ENCODE peak calls at places on chromosomes 11 and 22, in four cellular contexts. K, D, G and S are unnamed samples.

GRCh38 chr11:8365542-8365941 is 101.9 kb upstream of the LMO1 start:
- DNase-seq in K (peak), D (peak), G (no peak), S (no peak)

GRCh38 chr11:88101881-88102594 is 73.2 kb downstream of the RAB38 start:
- DNase-seq in K (no peak), G (no peak), D (no peak), S (no peak)

GRCh38 chr22:19488884-19489843 is 9.4 kb downstream of the CDC45 start:
- DNase-seq in G (no peak), D (no peak), K (peak), S (no peak)

GRCh38 chr11:107587306-107587979 is 3.5 kb upstream of the ELMOD1 start:
- DNase-seq in K (no peak), G (no peak), D (no peak), S (no peak)

GRCh38 chr22:50434849-50435700 is 39.8 kb downstream of the SBF1 start:
- DNase-seq in K (no peak), D (no peak), G (no peak), S (no peak)

GRCh38 chr22:32862083-32862482 is 60.6 kb downstream of the TIMP3 start:
- DNase-seq in G (no peak), D (no peak), K (no peak), S (no peak)

GRCh38 chr11:10743354-10744035 is 7.6 kb upstream of the CTR9 start:
- DNase-seq in K (no peak), G (no peak), D (no peak), S (no peak)

GRCh38 chr11:975824-976223 is 50.2 kb downstream of the AP2A2 start:
- DNase-seq in G (peak), K (peak), D (peak), S (peak)

GRCh38 chr11:61065955-61066638 is 36.2 kb upstream of the CD5 start:
- DNase-seq in G (no peak), K (no peak), D (no peak), S (no peak)

GRCh38 chr11:203056-203944 is 3.9 kb downstream of the BET1L start:
- DNase-seq in K (no peak), D (no peak), G (no peak), S (no peak)

GRCh38 chr11:71379722-71380121 is 68.5 kb downstream of the DHCR7 start:
- DNase-seq in D (no peak), K (no peak), G (no peak), S (no peak)

GRCh38 chr22:36540867-36541642 is 12.1 kb upstream of the EIF3D start:
- DNase-seq in D (no peak), G (no peak), K (no peak), S (no peak)

GRCh38 chr11:8233691-8234424 is 29.8 kb downstream of the LMO1 start:
- DNase-seq in G (no peak), D (no peak), K (no peak), S (no peak)

GRCh38 chr11:33734441-33735165 is 1.6 kb downstream of the CD59 start:
- DNase-seq in D (no peak), G (no peak), K (no peak), S (no peak)

GRCh38 chr11:73981051-73981805 is 1.4 kb downstream of the UCP2 start:
- DNase-seq in G (no peak), K (no peak), D (no peak), S (no peak)

GRCh38 chr11:47715082-47715669 is at the start of gene AGBL2:
- DNase-seq in G (peak), D (peak), K (peak), S (no peak)

GRCh38 chr22:47249370-47249928 is 487.0 kb downstream of the TBC1D22A start:
- DNase-seq in G (no peak), K (no peak), D (no peak), S (no peak)

GRCh38 chr11:73326929-73327811 is 19.1 kb downstream of the ARHGEF17 start:
- DNase-seq in K (no peak), D (no peak), G (no peak), S (no peak)

GRCh38 chr11:70536051-70536877 is 137.9 kb downstream of the CTTN start:
- DNase-seq in G (no peak), K (no peak), D (no peak), S (no peak)

GRCh38 chr11:121741954-121742361 is 289.2 kb upstream of the SORL1-AS1 start:
- DNase-seq in D (no peak), G (no peak), K (no peak), S (no peak)

GRCh38 chr11:16043617-16044016 is 312.7 kb downstream of the SOX6 start:
- DNase-seq in D (no peak), K (no peak), G (no peak), S (no peak)

GRCh38 chr11:56740886-56741285 is 7.6 kb downstream of the OR9G4 start:
- DNase-seq in D (no peak), K (no peak), G (no peak), S (no peak)

GRCh38 chr22:39254122-39254521 is 9.3 kb upstream of the PDGFB start:
- DNase-seq in D (no peak), G (no peak), K (no peak), S (no peak)
- TF ChIP-seq ELF4 in D (no peak), G (no peak), K (no peak), S (no peak)

GRCh38 chr11:132334769-132335280 is 964.4 kb downstream of the NTM start:
- DNase-seq in K (no peak), G (no peak), D (no peak), S (no peak)
- TF ChIP-seq ELF4 in K (no peak), G (no peak), D (no peak), S (no peak)

GRCh38 chr11:114073506-114074381 is 14.2 kb downstream of the ZBTB16 start:
- DNase-seq in D (no peak), G (no peak), K (no peak), S (no peak)
- TF ChIP-seq ELF4 in D (no peak), G (no peak), K (no peak), S (no peak)

GRCh38 chr11:3865388-3866193 is 10.1 kb downstream of the STIM1 start:
- DNase-seq in K (no peak), G (no peak), D (no peak), S (no peak)

GRCh38 chr11:3861698-3862097 is 6.2 kb downstream of the STIM1 start:
- DNase-seq in K (no peak), D (no peak), G (no peak), S (no peak)

GRCh38 chr11:3867209-3868071 is 12.0 kb downstream of the STIM1 start:
- DNase-seq in D (no peak), K (peak), G (peak), S (no peak)

GRCh38 chr11:3866836-3867208 is 11.4 kb downstream of the STIM1 start:
- DNase-seq in D (no peak), G (peak), K (no peak), S (no peak)

GRCh38 chr11:3866206-3866605 is 10.7 kb downstream of the STIM1 start:
- DNase-seq in K (no peak), G (peak), D (no peak), S (no peak)
- TF ChIP-seq ELF4 in K (no peak), G (no peak), D (no peak), S (no peak)

GRCh38 chr11:22341582-22341919 is 3.4 kb downstream of the SLC17A6 start:
- DNase-seq in K (no peak), G (no peak), D (peak), S (no peak)

GRCh38 chr11:22338465-22338810 is 257 bp downstream of the SLC17A6 start:
- DNase-seq in D (no peak), G (no peak), K (no peak), S (no peak)

GRCh38 chr11:22343411-22344032 is 5.3 kb downstream of the SLC17A6 start:
- DNase-seq in K (no peak), G (no peak), D (peak), S (no peak)

GRCh38 chr11:22342599-22343138 is 4.5 kb downstream of the SLC17A6 start:
- DNase-seq in K (no peak), G (no peak), D (no peak), S (no peak)

GRCh38 chr11:22340803-22341581 is 2.8 kb downstream of the SLC17A6 start:
- DNase-seq in G (no peak), K (no peak), D (peak), S (no peak)
- TF ChIP-seq ELF4 in G (no peak), K (no peak), D (no peak), S (no peak)

DNA sequence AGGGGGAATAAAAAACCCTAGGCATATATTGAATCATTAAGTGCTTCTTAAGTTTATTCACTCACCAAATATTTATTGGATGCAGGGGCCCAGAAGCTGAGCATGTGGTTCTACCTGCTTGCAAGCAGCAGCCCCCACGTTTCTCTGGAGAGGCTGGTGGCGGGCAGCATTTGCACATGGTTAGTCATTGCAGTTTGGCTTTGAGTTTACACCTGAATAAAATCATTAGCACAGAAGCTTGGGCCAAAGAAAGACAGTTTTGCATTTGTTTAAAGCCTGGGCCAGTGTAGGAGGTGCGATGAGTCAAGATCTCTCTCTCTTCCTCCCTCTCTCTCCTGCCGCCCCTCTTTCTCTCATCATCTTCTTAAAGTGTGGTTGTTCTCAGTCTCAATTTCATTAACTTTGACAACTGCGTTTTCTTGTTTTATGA is 72.6 kb downstream of the C22orf31 start:
- DNase-seq in G (no peak), K (no peak), D (peak), S (no peak)
- TF ChIP-seq ELF4 in G (no peak), K (no peak), D (no peak), S (no peak)

GRCh38 chr11:18701614-18702216 is 3.1 kb downstream of the TMEM86A start:
- DNase-seq in G (no peak), K (no peak), D (no peak), S (no peak)

GRCh38 chr11:18699848-18700261 is 1.3 kb downstream of the TMEM86A start:
- DNase-seq in K (no peak), D (no peak), G (no peak), S (no peak)

GRCh38 chr11:18699269-18699596 is 654 bp downstream of the TMEM86A start:
- DNase-seq in G (no peak), K (no peak), D (no peak), S (no peak)

GRCh38 chr11:18700872-18701271 is 2.3 kb downstream of the TMEM86A start:
- DNase-seq in D (no peak), G (no peak), K (no peak), S (no peak)

GRCh38 chr11:18700375-18700774 is 1.8 kb downstream of the TMEM86A start:
- DNase-seq in G (no peak), K (no peak), D (no peak), S (no peak)
- TF ChIP-seq ELF4 in G (no peak), K (no peak), D (no peak), S (no peak)

GRCh38 chr11:115504279-115505158 is at the start of gene CADM1:
- DNase-seq in G (peak), K (peak), D (peak), S (peak)
- TF ChIP-seq ELF4 in G (no peak), K (no peak), D (no peak), S (peak)